ENCODE peak calls at places on chromosomes 3 and 15, in ten cellular contexts. I is RWPE1; U is stomach; G is stromal cell of bone marrow; M is posterior vena cava; T is activated CD4-positive, alpha-beta T cell treated with anti-CD3 and anti-CD28 coated beads, Interleukin-2, amount 50 U/mL, for 48 hours; C is EH; Q is M059J; D is foreskin fibroblast; B is retina. F is an unnamed sample.

GRCh38 chr3:36814071-36814717 is 49.8 kb upstream of the DCLK3 start:
- DNase-seq in I (no peak), U (no peak), G (no peak), M (no peak), T (no peak), C (no peak), Q (no peak), D (no peak), B (no peak), F (no peak)

GRCh38 chr3:150106752-150107428 is 136.2 kb upstream of the PFN2 start:
- DNase-seq in I (no peak), U (no peak), G (peak), M (no peak), T (no peak), C (peak), Q (peak), D (peak), B (peak), F (peak)

GRCh38 chr15:73934281-73934680 is 8.0 kb downstream of the LOXL1 start:
- DNase-seq in I (no peak), U (no peak), G (no peak), M (peak), T (no peak), C (peak), Q (no peak), D (no peak), B (no peak), F (no peak)

GRCh38 chr15:39756806-39757522 is 25.7 kb downstream of the FSIP1 start:
- DNase-seq in I (peak), U (no peak), G (peak), M (no peak), T (no peak), C (peak), Q (peak), D (no peak), B (peak), F (peak)

GRCh38 chr3:154121236-154122095 is at the start of gene ARHGEF26:
- DNase-seq in I (peak), U (peak), G (peak), M (peak), T (peak), C (peak), Q (peak), D (peak), B (peak), F (peak)

GRCh38 chr3:143170043-143170442 is 50.5 kb downstream of the CHST2 start:
- DNase-seq in I (no peak), U (no peak), G (no peak), M (no peak), T (no peak), C (no peak), Q (no peak), D (no peak), B (no peak), F (no peak)

GRCh38 chr3:195823998-195824397 is 12.3 kb upstream of the MUC4 start:
- DNase-seq in I (peak), U (peak), G (no peak), M (no peak), T (no peak), C (no peak), Q (peak), D (no peak), B (no peak), F (no peak)

GRCh38 chr3:71398157-71398836 is 185.2 kb downstream of the FOXP1 start:
- DNase-seq in I (no peak), U (no peak), G (no peak), M (no peak), T (no peak), C (peak), Q (no peak), D (no peak), B (no peak), F (no peak)

GRCh38 chr3:127063916-127064315 is 81.0 kb downstream of the PLXNA1 start:
- DNase-seq in I (no peak), U (no peak), G (no peak), M (peak), T (no peak), C (no peak), Q (no peak), D (no peak), B (no peak), F (no peak)

GRCh38 chr3:64244011-64244942 is 19.0 kb upstream of the PRICKLE2 start:
- DNase-seq in I (peak), U (no peak), G (no peak), M (no peak), T (no peak), C (peak), Q (no peak), D (no peak), B (no peak), F (no peak)

GRCh38 chr15:88441076-88441730 is 26.0 kb downstream of the MRPL46 start:
- DNase-seq in I (no peak), U (no peak), G (no peak), M (no peak), T (no peak), C (no peak), Q (no peak), D (no peak), B (no peak), F (no peak)

GRCh38 chr15:56886450-56886856 is 32.0 kb upstream of the TCF12 start:
- DNase-seq in I (no peak), U (no peak), G (no peak), M (no peak), T (no peak), C (no peak), Q (no peak), D (no peak), B (no peak), F (no peak)

GRCh38 chr15:42490246-42490742 is 647 bp downstream of the ZNF106 start:
- DNase-seq in I (peak), U (no peak), G (no peak), M (no peak), T (no peak), C (peak), Q (peak), D (no peak), B (no peak), F (no peak)

GRCh38 chr3:159911011-159911663 is 77.5 kb upstream of the IL12A start:
- DNase-seq in I (no peak), U (no peak), G (no peak), M (no peak), T (no peak), C (no peak), Q (peak), D (no peak), B (no peak), F (no peak)

GRCh38 chr15:35019401-35020327 is 31.6 kb upstream of the ZNF770 start:
- DNase-seq in I (no peak), U (no peak), G (no peak), M (no peak), T (no peak), C (peak), Q (peak), D (no peak), B (no peak), F (no peak)

GRCh38 chr3:67723863-67724262 is 69.5 kb upstream of the SUCLG2 start:
- DNase-seq in I (no peak), U (no peak), G (no peak), M (no peak), T (no peak), C (no peak), Q (no peak), D (no peak), B (no peak), F (no peak)

GRCh38 chr15:33985287-33985686 is 17.0 kb downstream of the CHRM5 start:
- DNase-seq in I (no peak), U (no peak), G (peak), M (no peak), T (no peak), C (peak), Q (peak), D (peak), B (no peak), F (no peak)

GRCh38 chr15:67030036-67030762 is 35.2 kb upstream of the SMAD3 start:
- DNase-seq in I (no peak), U (no peak), G (no peak), M (no peak), T (no peak), C (no peak), Q (no peak), D (no peak), B (peak), F (no peak)

GRCh38 chr3:33360136-33360825 is 79.9 kb downstream of the UBP1 start:
- DNase-seq in I (peak), U (no peak), G (peak), M (no peak), T (no peak), C (peak), Q (peak), D (peak), B (no peak), F (no peak)

GRCh38 chr3:156098437-156099035 is 21.8 kb upstream of the KCNAB1 start:
- DNase-seq in I (no peak), U (no peak), G (no peak), M (no peak), T (no peak), C (no peak), Q (no peak), D (no peak), B (no peak), F (no peak)

GRCh38 chr3:181487236-181487978 is 224.3 kb upstream of the SOX2 start:
- DNase-seq in I (no peak), U (peak), G (no peak), M (no peak), T (no peak), C (no peak), Q (no peak), D (no peak), B (no peak), F (no peak)

GRCh38 chr3:165195628-165196576 is at the start of gene SLITRK3:
- DNase-seq in I (no peak), U (no peak), G (no peak), M (peak), T (no peak), C (no peak), Q (no peak), D (no peak), B (peak), F (no peak)

GRCh38 chr3:29440321-29441019 is 159.6 kb downstream of the RBMS3 start:
- DNase-seq in I (no peak), U (no peak), G (no peak), M (no peak), T (no peak), C (no peak), Q (no peak), D (no peak), B (peak), F (no peak)

GRCh38 chr15:85580914-85581313 is 200.5 kb downstream of the AKAP13 start:
- DNase-seq in I (no peak), U (peak), G (no peak), M (no peak), T (peak), C (no peak), Q (no peak), D (no peak), B (no peak), F (no peak)

GRCh38 chr15:88312941-88313579 is 56.5 kb upstream of the NTRK3 start:
- DNase-seq in I (no peak), U (no peak), G (no peak), M (no peak), T (no peak), C (peak), Q (no peak), D (no peak), B (no peak), F (no peak)

GRCh38 chr15:33671456-33671855 is 296.8 kb upstream of the CHRM5 start:
- DNase-seq in I (no peak), U (no peak), G (no peak), M (no peak), T (no peak), C (no peak), Q (no peak), D (no peak), B (no peak), F (no peak)

GRCh38 chr3:156826896-156827882 is 1.0 kb downstream of the LEKR1 start:
- DNase-seq in I (no peak), U (no peak), G (no peak), M (no peak), T (no peak), C (no peak), Q (peak), D (no peak), B (no peak), F (no peak)

GRCh38 chr3:120473389-120473788 is 22.6 kb upstream of the FSTL1 start:
- DNase-seq in I (no peak), U (no peak), G (no peak), M (no peak), T (no peak), C (peak), Q (peak), D (no peak), B (no peak), F (no peak)

GRCh38 chr3:55676643-55677042 is 189.5 kb upstream of the WNT5A start:
- DNase-seq in I (no peak), U (no peak), G (no peak), M (no peak), T (no peak), C (no peak), Q (peak), D (no peak), B (no peak), F (no peak)